ENCODE peak calls at places on chromosomes 11 and 22, in seven cellular contexts. N, J, I, O, Q, P and K are unnamed samples.

GRCh38 chr22:44668190-44668885 is 33.7 kb upstream of the PRR5 start:
- DNase-seq in N (no peak), J (no peak), I (no peak), O (peak; percentile 68), Q (peak; percentile 87), P (no peak), K (no peak)

GRCh38 chr11:134994431-134994830 is 582.4 kb upstream of the B3GAT1 start:
- DNase-seq in N (no peak), J (no peak), I (no peak), O (no peak), Q (no peak), P (no peak), K (no peak)

GRCh38 chr11:126492331-126492730 is 136.8 kb downstream of the ST3GAL4 start:
- DNase-seq in N (no peak), J (no peak), I (no peak), O (no peak), Q (peak; percentile 40), P (no peak), K (no peak)

GRCh38 chr11:44792171-44792570 is 65.4 kb downstream of the TSPAN18 start:
- DNase-seq in N (no peak), J (no peak), I (no peak), O (no peak), Q (peak; percentile 29), P (no peak), K (no peak)

GRCh38 chr22:50606561-50607365 is 6.2 kb downstream of the MAPK8IP2 start:
- DNase-seq in N (no peak), J (no peak), I (no peak), O (no peak), Q (peak; percentile 54), P (no peak), K (no peak)

GRCh38 chr11:70183483-70184176 is 19.5 kb upstream of the FADD start:
- DNase-seq in N (no peak), J (no peak), I (no peak), O (no peak), Q (no peak), P (no peak), K (no peak)

GRCh38 chr11:115518983-115519382 is 14.8 kb upstream of the CADM1 start:
- DNase-seq in N (no peak), J (no peak), I (no peak), O (no peak), Q (no peak), P (no peak), K (no peak)

GRCh38 chr22:49573109-49573765 is 254.4 kb downstream of the BRD1 start:
- DNase-seq in N (no peak), J (no peak), I (no peak), O (no peak), Q (peak; percentile 65), P (no peak), K (no peak)

GRCh38 chr11:45178890-45179663 is 32.6 kb downstream of the PRDM11 start:
- DNase-seq in N (peak; percentile 26), J (no peak), I (peak; percentile 57), O (no peak), Q (no peak), P (peak; percentile 54), K (peak; percentile 29)

GRCh38 chr11:122375687-122376399 is 259.8 kb upstream of the BLID start:
- DNase-seq in N (no peak), J (no peak), I (peak; percentile 13), O (no peak), Q (no peak), P (no peak), K (peak; percentile 77)

GRCh38 chr22:44394246-44395115 is 81.7 kb upstream of the SHISAL1 start:
- DNase-seq in N (no peak), J (no peak), I (no peak), O (no peak), Q (peak; percentile 49), P (peak; percentile 35), K (no peak)

GRCh38 chr11:132131051-132131450 is 760.6 kb downstream of the NTM start:
- DNase-seq in N (no peak), J (no peak), I (no peak), O (no peak), Q (no peak), P (no peak), K (no peak)

GRCh38 chr11:102990145-102990544 is 34.6 kb upstream of the MMP13 start:
- DNase-seq in N (no peak), J (no peak), I (no peak), O (no peak), Q (no peak), P (no peak), K (peak; percentile 16)

GRCh38 chr11:94959179-94959578 is 14.2 kb downstream of the CWC15 start:
- DNase-seq in N (no peak), J (no peak), I (no peak), O (no peak), Q (peak; percentile 43), P (no peak), K (no peak)

GRCh38 chr22:24435861-24436351 is 8.5 kb downstream of the ADORA2A start:
- DNase-seq in N (no peak), J (no peak), I (peak; percentile 39), O (no peak), Q (peak; percentile 75), P (no peak), K (peak; percentile 42)

GRCh38 chr11:22976146-22976545 is 115.9 kb upstream of the CCDC179 start:
- DNase-seq in N (peak; percentile 16), J (no peak), I (peak; percentile 73), O (no peak), Q (no peak), P (peak; percentile 49), K (peak; percentile 67)

GRCh38 chr11:88183233-88183632 is 8.0 kb upstream of the RAB38 start:
- DNase-seq in N (no peak), J (no peak), I (no peak), O (no peak), Q (no peak), P (no peak), K (no peak)

GRCh38 chr22:36732609-36733008 is 29.1 kb upstream of the CACNG2 start:
- DNase-seq in N (no peak), J (no peak), I (no peak), O (no peak), Q (no peak), P (no peak), K (no peak)